ENCODE peak calls at places on chromosomes 2 and 18, in eight cellular contexts. D is T-cell; T is sciatic nerve; O is NCI-H1417 treated with DMSO at 0.1 percent for 48 hours; G is stimulated activated effector memory CD8-positive, alpha-beta T cell treated with anti-CD3 and anti-CD28 coated beads, Interleukin-12 subunit alpha, Interleukin-12 subunit beta, amount 100 ng/mL, for 72 hours; N is heart left ventricle; Y is stimulated activated CD4-positive, alpha-beta T cell treated with anti-CD3 and anti-CD28 coated beads, Interleukin-4, amount 100 ng/mL, for 24 hours; I is NCI-H1694. V is an unnamed sample.

GRCh38 chr2:58939388-58939787 is 698.3 kb upstream of the FANCL start:
- DNase-seq in D (no peak), T (no peak), O (no peak), G (no peak), N (no peak), Y (no peak), I (no peak), V (no peak)

GRCh38 chr2:39411186-39411944 is 25.7 kb downstream of the MAP4K3 start:
- DNase-seq in D (no peak), T (no peak), O (no peak), G (no peak), N (no peak), Y (no peak), I (no peak), V (no peak)

GRCh38 chr2:241029599-241030332 is 31.3 kb downstream of the SNED1 start:
- DNase-seq in D (no peak), T (no peak), O (no peak), G (no peak), N (no peak), Y (no peak), I (no peak), V (no peak)

GRCh38 chr18:42053188-42053781 is 98.3 kb downstream of the PIK3C3 start:
- DNase-seq in D (peak; percentile 40), T (peak; percentile 81), O (peak; percentile 24), G (peak; percentile 31), N (peak; percentile 33), Y (peak; percentile 66), I (peak; percentile 36), V (peak; percentile 73)

GRCh38 chr18:76395609-76396008 is 99.4 kb downstream of the ZNF516 start:
- DNase-seq in D (no peak), T (peak; percentile 55), O (no peak), G (no peak), N (no peak), Y (no peak), I (no peak), V (no peak)

GRCh38 chr2:102094917-102095316 is 47.6 kb upstream of the IL1R1 start:
- DNase-seq in D (no peak), T (no peak), O (no peak), G (no peak), N (no peak), Y (peak; percentile 54), I (no peak), V (no peak)

GRCh38 chr2:240711296-240711695 is 19.6 kb downstream of the AQP12A start:
- DNase-seq in D (no peak), T (no peak), O (no peak), G (no peak), N (no peak), Y (no peak), I (no peak), V (no peak)

GRCh38 chr2:73232471-73233153 is 427 bp downstream of the PRADC1 start:
- DNase-seq in D (no peak), T (no peak), O (no peak), G (peak; percentile 21), N (no peak), Y (peak; percentile 27), I (peak; percentile 5), V (no peak)

GRCh38 chr2:59733970-59734369 is 819.5 kb downstream of the BCL11A start:
- DNase-seq in D (no peak), T (no peak), O (no peak), G (no peak), N (no peak), Y (no peak), I (no peak), V (no peak)

GRCh38 chr2:154740360-154740759 is 41.9 kb downstream of the KCNJ3 start:
- DNase-seq in D (no peak), T (no peak), O (no peak), G (no peak), N (no peak), Y (no peak), I (peak; percentile 98), V (peak; percentile 96)

GRCh38 chr2:197096649-197097048 is 170.1 kb upstream of the PGAP1 start:
- DNase-seq in D (no peak), T (no peak), O (no peak), G (no peak), N (no peak), Y (no peak), I (no peak), V (no peak)

GRCh38 chr18:42051411-42051810 is 96.4 kb downstream of the PIK3C3 start:
- DNase-seq in D (no peak), T (no peak), O (no peak), G (no peak), N (no peak), Y (no peak), I (no peak), V (no peak)

GRCh38 chr2:10981941-10982381 is 70.2 kb downstream of the KCNF1 start:
- DNase-seq in D (no peak), T (peak; percentile 55), O (no peak), G (no peak), N (peak; percentile 82), Y (no peak), I (no peak), V (no peak)

GRCh38 chr18:76468345-76469275 is 26.4 kb downstream of the ZNF516 start:
- DNase-seq in D (no peak), T (peak; percentile 56), O (no peak), G (no peak), N (no peak), Y (no peak), I (no peak), V (no peak)

GRCh38 chr2:231299267-231299666 is 96.2 kb upstream of the B3GNT7 start:
- DNase-seq in D (no peak), T (no peak), O (no peak), G (no peak), N (no peak), Y (no peak), I (no peak), V (no peak)

GRCh38 chr18:3319399-3319798 is 57.5 kb downstream of the MYL12B start:
- DNase-seq in D (no peak), T (no peak), O (no peak), G (no peak), N (no peak), Y (no peak), I (no peak), V (no peak)

GRCh38 chr2:115036818-115037217 is 594.4 kb downstream of the DPP10 start:
- DNase-seq in D (no peak), T (no peak), O (no peak), G (no peak), N (no peak), Y (no peak), I (no peak), V (no peak)

GRCh38 chr2:129490666-129491065 is 488.8 kb upstream of the RAB6C start:
- DNase-seq in D (no peak), T (no peak), O (no peak), G (no peak), N (no peak), Y (no peak), I (no peak), V (no peak)

GRCh38 chr2:45263147-45263546 is 253.9 kb upstream of the SIX2 start:
- DNase-seq in D (no peak), T (no peak), O (no peak), G (no peak), N (no peak), Y (no peak), I (no peak), V (no peak)